ENCODE peak calls at places on chromosomes 2 and 18, in four cellular contexts. One of them, this sample, is unnamed.
A peak's percentile ranks its signal among the peaks of the same experiment; 100 is the strongest.

GRCh38 chr18:54387631-54388030 is 29.9 kb downstream of the C18orf54 start:
- DNase-seq in body of pancreas: no peak
- DNase-seq in heart left ventricle: no peak
- DNase-seq in sigmoid colon: no peak
- DNase-seq in this sample: no peak

GRCh38 chr18:3486514-3486913 is 36.5 kb downstream of the TGIF1 start:
- DNase-seq in sigmoid colon: no peak
- DNase-seq in body of pancreas: no peak
- DNase-seq in heart left ventricle: no peak
- DNase-seq in this sample: no peak

GRCh38 chr2:230932556-230933511 is 7.8 kb upstream of the GPR55 start:
- DNase-seq in sigmoid colon: peak; percentile 86
- DNase-seq in heart left ventricle: peak; percentile 59
- DNase-seq in body of pancreas: peak; percentile 28
- DNase-seq in this sample: no peak

GRCh38 chr2:164873096-164873670 is 31.6 kb upstream of the COBLL1 start:
- DNase-seq in heart left ventricle: no peak
- DNase-seq in sigmoid colon: no peak
- DNase-seq in body of pancreas: no peak
- DNase-seq in this sample: no peak

GRCh38 chr2:205471776-205472175 is 210.5 kb upstream of the NRP2 start:
- DNase-seq in sigmoid colon: no peak
- DNase-seq in heart left ventricle: no peak
- DNase-seq in body of pancreas: no peak
- DNase-seq in this sample: no peak

GRCh38 chr2:159903404-159904126 is 105.6 kb upstream of the CD302 start:
- DNase-seq in sigmoid colon: no peak
- DNase-seq in body of pancreas: no peak
- DNase-seq in heart left ventricle: no peak
- DNase-seq in this sample: peak; percentile 62

GRCh38 chr2:109213646-109214417 is 84.8 kb downstream of the SH3RF3 start:
- DNase-seq in heart left ventricle: no peak
- DNase-seq in body of pancreas: no peak
- DNase-seq in sigmoid colon: peak; percentile 62
- DNase-seq in this sample: no peak

GRCh38 chr2:189298481-189298880 is 118.9 kb upstream of the COL5A2 start:
- DNase-seq in body of pancreas: no peak
- DNase-seq in heart left ventricle: no peak
- DNase-seq in sigmoid colon: no peak
- DNase-seq in this sample: no peak

GRCh38 chr2:165401285-165401852 is 68.1 kb upstream of the CSRNP3 start:
- DNase-seq in body of pancreas: peak; percentile 20
- DNase-seq in heart left ventricle: peak; percentile 11
- DNase-seq in sigmoid colon: no peak
- DNase-seq in this sample: no peak

GRCh38 chr2:43133336-43133707 is 93.1 kb downstream of the ZFP36L2 start:
- DNase-seq in sigmoid colon: no peak
- DNase-seq in heart left ventricle: no peak
- DNase-seq in body of pancreas: no peak
- DNase-seq in this sample: no peak

GRCh38 chr2:105890856-105891255 is 146.1 kb downstream of the NCK2 start:
- DNase-seq in body of pancreas: no peak
- DNase-seq in sigmoid colon: no peak
- DNase-seq in heart left ventricle: no peak
- DNase-seq in this sample: no peak

GRCh38 chr2:38741542-38741852 is 9.7 kb downstream of the SRSF7 start:
- DNase-seq in heart left ventricle: no peak
- DNase-seq in sigmoid colon: no peak
- DNase-seq in body of pancreas: no peak
- DNase-seq in this sample: no peak

GRCh38 chr2:205937193-205937592 is 148.8 kb downstream of the INO80D start:
- DNase-seq in sigmoid colon: no peak
- DNase-seq in body of pancreas: no peak
- DNase-seq in heart left ventricle: no peak
- DNase-seq in this sample: no peak

GRCh38 chr2:233303252-233303651 is 4.4 kb upstream of the SAG start:
- DNase-seq in sigmoid colon: no peak
- DNase-seq in body of pancreas: no peak
- DNase-seq in heart left ventricle: no peak
- DNase-seq in this sample: no peak

GRCh38 chr2:29309090-29310054 is 194.2 kb downstream of the CLIP4 start:
- DNase-seq in sigmoid colon: no peak
- DNase-seq in body of pancreas: peak; percentile 73
- DNase-seq in heart left ventricle: peak; percentile 46
- DNase-seq in this sample: peak; percentile 72

GRCh38 chr18:23634692-23635091 is 28.0 kb downstream of the ANKRD29 start:
- DNase-seq in body of pancreas: no peak
- DNase-seq in heart left ventricle: no peak
- DNase-seq in sigmoid colon: no peak
- DNase-seq in this sample: no peak

GRCh38 chr2:11659866-11660265 is 10.1 kb downstream of the NTSR2 start:
- DNase-seq in heart left ventricle: no peak
- DNase-seq in sigmoid colon: peak; percentile 21
- DNase-seq in body of pancreas: no peak
- DNase-seq in this sample: no peak

GRCh38 chr2:149648282-149649030 is 60.9 kb upstream of the MMADHC start:
- DNase-seq in body of pancreas: peak; percentile 12
- DNase-seq in heart left ventricle: peak; percentile 18
- DNase-seq in sigmoid colon: peak; percentile 48
- DNase-seq in this sample: no peak

GRCh38 chr2:119718391-119719260 is 39.6 kb downstream of the TMEM177 start:
- DNase-seq in sigmoid colon: no peak
- DNase-seq in heart left ventricle: no peak
- DNase-seq in body of pancreas: no peak
- DNase-seq in this sample: no peak

GRCh38 chr2:95056461-95057459 is 31.3 kb downstream of the MAL start:
- DNase-seq in sigmoid colon: peak; percentile 67
- DNase-seq in heart left ventricle: no peak
- DNase-seq in body of pancreas: no peak
- DNase-seq in this sample: no peak

GRCh38 chr2:110679865-110680264 is 2.0 kb upstream of the BUB1 start:
- DNase-seq in sigmoid colon: no peak
- DNase-seq in heart left ventricle: no peak
- DNase-seq in body of pancreas: no peak
- DNase-seq in this sample: no peak

GRCh38 chr2:200650195-200650594 is 64.4 kb downstream of the AOX1 start:
- DNase-seq in body of pancreas: no peak
- DNase-seq in heart left ventricle: no peak
- DNase-seq in sigmoid colon: no peak
- DNase-seq in this sample: no peak

GRCh38 chr2:225113356-225114015 is 71.2 kb upstream of the DOCK10 start:
- DNase-seq in body of pancreas: no peak
- DNase-seq in sigmoid colon: no peak
- DNase-seq in heart left ventricle: no peak
- DNase-seq in this sample: no peak

GRCh38 chr2:84526562-84526961 is 10.3 kb downstream of the DNAH6 start:
- DNase-seq in body of pancreas: no peak
- DNase-seq in sigmoid colon: no peak
- DNase-seq in heart left ventricle: no peak
- DNase-seq in this sample: no peak

GRCh38 chr2:100236166-100236565 is 86.1 kb downstream of the LONRF2 start:
- DNase-seq in body of pancreas: no peak
- DNase-seq in sigmoid colon: no peak
- DNase-seq in heart left ventricle: no peak
- DNase-seq in this sample: no peak

GRCh38 chr2:230924470-230925341 is at the start of gene GPR55:
- DNase-seq in heart left ventricle: no peak
- DNase-seq in body of pancreas: no peak
- DNase-seq in sigmoid colon: peak; percentile 60
- DNase-seq in this sample: peak; percentile 83

GRCh38 chr2:62147610-62148301 is 48.2 kb upstream of the B3GNT2 start:
- DNase-seq in body of pancreas: no peak
- DNase-seq in sigmoid colon: no peak
- DNase-seq in heart left ventricle: no peak
- DNase-seq in this sample: no peak

GRCh38 chr2:49045083-49045482 is 109.2 kb downstream of the FSHR start:
- DNase-seq in sigmoid colon: no peak
- DNase-seq in body of pancreas: no peak
- DNase-seq in heart left ventricle: no peak
- DNase-seq in this sample: no peak

GRCh38 chr2:17538844-17539554 is 1.5 kb upstream of the VSNL1 start:
- DNase-seq in body of pancreas: peak; percentile 75
- DNase-seq in heart left ventricle: peak; percentile 66
- DNase-seq in sigmoid colon: peak; percentile 77
- DNase-seq in this sample: no peak
- H3K27ac ChIP-seq in body of pancreas: peak overlapping the region; percentile 82
- H3K27ac ChIP-seq in heart left ventricle: peak overlapping the region; percentile 68
- H3K27ac ChIP-seq in sigmoid colon: peak overlapping the region; percentile 77
- H3K27ac ChIP-seq in this sample: no peak overlapping the region

GRCh38 chr2:190815223-190815622 is 65.4 kb upstream of the GLS start:
- DNase-seq in body of pancreas: no peak
- DNase-seq in heart left ventricle: no peak
- DNase-seq in sigmoid colon: no peak
- DNase-seq in this sample: no peak

GRCh38 chr2:190809139-190809764 is 71.4 kb upstream of the GLS start:
- DNase-seq in sigmoid colon: no peak
- DNase-seq in heart left ventricle: no peak
- DNase-seq in body of pancreas: no peak
- DNase-seq in this sample: no peak

GRCh38 chr2:190810981-190811587 is 69.5 kb upstream of the GLS start:
- DNase-seq in body of pancreas: no peak
- DNase-seq in sigmoid colon: no peak
- DNase-seq in heart left ventricle: no peak
- DNase-seq in this sample: no peak

GRCh38 chr2:190809876-190810525 is 70.6 kb upstream of the GLS start:
- DNase-seq in heart left ventricle: no peak
- DNase-seq in sigmoid colon: no peak
- DNase-seq in body of pancreas: no peak
- DNase-seq in this sample: no peak

GRCh38 chr2:190812506-190813294 is 67.9 kb upstream of the GLS start:
- DNase-seq in sigmoid colon: no peak
- DNase-seq in heart left ventricle: no peak
- DNase-seq in body of pancreas: no peak
- DNase-seq in this sample: no peak
- TF ChIP-seq POLR2A in sigmoid colon: no peak
- TF ChIP-seq POLR2A in heart left ventricle: no peak
- TF ChIP-seq POLR2A in body of pancreas: no peak
- TF ChIP-seq POLR2A in this sample: no peak

DNA sequence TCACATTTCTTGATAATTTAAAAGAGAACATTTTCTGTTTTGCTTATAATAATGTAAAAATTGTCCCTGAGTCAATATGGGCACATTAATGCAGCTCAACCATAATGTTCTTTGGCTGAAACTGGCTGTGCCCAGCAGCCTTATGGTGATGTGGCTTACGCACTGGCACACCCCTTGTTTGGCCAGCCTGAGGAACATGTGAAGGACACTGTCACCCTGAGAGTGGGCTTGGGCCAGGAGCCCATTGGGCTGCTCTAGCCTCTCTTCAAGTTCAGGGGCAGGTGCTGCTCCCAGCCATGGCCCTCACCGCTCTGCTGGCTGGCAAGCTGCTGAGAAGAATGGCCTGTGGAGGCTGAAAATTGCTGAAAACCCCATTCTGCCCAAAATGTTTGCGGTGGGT is 37.5 kb downstream of the MRPL33 start:
- DNase-seq in heart left ventricle: no peak
- DNase-seq in body of pancreas: no peak
- DNase-seq in sigmoid colon: no peak
- DNase-seq in this sample: no peak
- H3K27ac ChIP-seq in heart left ventricle: no peak overlapping the region
- H3K27ac ChIP-seq in body of pancreas: no peak overlapping the region
- H3K27ac ChIP-seq in sigmoid colon: peak overlapping the region; percentile 31
- H3K27ac ChIP-seq in this sample: no peak overlapping the region

GRCh38 chr2:32277674-32278475 is at the start of gene YIPF4:
- DNase-seq in body of pancreas: peak; percentile 81
- DNase-seq in sigmoid colon: peak; percentile 93
- DNase-seq in heart left ventricle: peak; percentile 87
- DNase-seq in this sample: peak; percentile 90
- TF ChIP-seq POLR2A in body of pancreas: no peak
- TF ChIP-seq POLR2A in sigmoid colon: no peak
- TF ChIP-seq POLR2A in heart left ventricle: peak; percentile 75
- TF ChIP-seq POLR2A in this sample: peak; percentile 55

GRCh38 chr18:13380671-13381070 is 162.1 kb downstream of the LDLRAD4 start:
- DNase-seq in heart left ventricle: no peak
- DNase-seq in body of pancreas: no peak
- DNase-seq in sigmoid colon: no peak
- DNase-seq in this sample: no peak

GRCh38 chr18:13379930-13380665 is 161.5 kb downstream of the LDLRAD4 start:
- DNase-seq in sigmoid colon: peak; percentile 64
- DNase-seq in heart left ventricle: no peak
- DNase-seq in body of pancreas: no peak
- DNase-seq in this sample: peak; percentile 44

GRCh38 chr18:13377496-13377895 is 158.9 kb downstream of the LDLRAD4 start:
- DNase-seq in body of pancreas: no peak
- DNase-seq in sigmoid colon: peak; percentile 61
- DNase-seq in heart left ventricle: no peak
- DNase-seq in this sample: peak; percentile 49

GRCh38 chr18:13378150-13378549 is 159.6 kb downstream of the LDLRAD4 start:
- DNase-seq in body of pancreas: no peak
- DNase-seq in sigmoid colon: peak; percentile 48
- DNase-seq in heart left ventricle: no peak
- DNase-seq in this sample: peak; percentile 43

DNA sequence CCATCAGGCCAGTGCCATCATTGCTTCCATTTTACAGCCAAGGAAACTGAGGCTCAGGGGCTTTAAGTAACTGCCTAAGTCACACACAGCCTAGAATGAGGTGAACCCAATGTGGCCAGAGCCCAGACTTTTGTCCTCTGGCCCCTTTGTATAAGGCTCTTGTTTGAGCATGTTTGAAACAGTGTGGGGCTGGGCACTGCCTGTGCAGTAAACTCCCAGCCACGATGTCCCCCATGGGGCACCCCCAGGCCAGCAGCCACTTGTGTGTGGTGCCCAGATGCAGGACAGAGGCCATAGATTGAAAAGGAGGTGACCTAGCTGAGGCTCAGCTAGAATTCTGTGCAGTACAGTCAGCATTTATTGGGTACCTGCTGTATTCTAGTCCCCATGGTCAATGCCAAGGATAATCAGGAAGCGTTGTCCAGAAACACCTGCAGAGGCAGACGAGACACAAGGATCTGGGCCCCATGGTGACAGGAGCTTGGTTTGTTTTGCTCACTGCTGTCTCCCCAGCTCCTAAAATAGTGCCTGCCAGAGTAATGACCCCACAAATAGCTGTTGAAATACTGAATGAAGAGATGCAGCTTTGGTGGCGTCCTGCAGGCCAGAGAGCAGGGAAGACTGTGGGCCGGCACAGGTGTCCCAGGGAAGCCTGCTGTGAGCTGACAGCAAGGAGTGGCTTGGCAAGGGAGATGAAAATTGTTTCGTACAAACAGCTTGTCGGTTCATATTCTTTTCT is 160.7 kb downstream of the LDLRAD4 start:
- DNase-seq in body of pancreas: no peak
- DNase-seq in heart left ventricle: no peak
- DNase-seq in sigmoid colon: peak; percentile 65
- DNase-seq in this sample: no peak
- H3K27ac ChIP-seq in body of pancreas: no peak overlapping the region
- H3K27ac ChIP-seq in heart left ventricle: no peak overlapping the region
- H3K27ac ChIP-seq in sigmoid colon: peak overlapping the region; percentile 82
- H3K27ac ChIP-seq in this sample: no peak overlapping the region

GRCh38 chr2:182023235-182023634 is 37.6 kb downstream of the PPP1R1C start:
- DNase-seq in heart left ventricle: no peak
- DNase-seq in body of pancreas: no peak
- DNase-seq in sigmoid colon: no peak
- DNase-seq in this sample: no peak
- TF ChIP-seq POLR2A in heart left ventricle: no peak
- TF ChIP-seq POLR2A in body of pancreas: no peak
- TF ChIP-seq POLR2A in sigmoid colon: no peak
- TF ChIP-seq POLR2A in this sample: no peak

GRCh38 chr18:69885841-69886531 is 61.7 kb downstream of the CD226 start:
- DNase-seq in body of pancreas: no peak
- DNase-seq in sigmoid colon: no peak
- DNase-seq in heart left ventricle: no peak
- DNase-seq in this sample: no peak
- H3K27ac ChIP-seq in body of pancreas: no peak overlapping the region
- H3K27ac ChIP-seq in sigmoid colon: no peak overlapping the region
- H3K27ac ChIP-seq in heart left ventricle: no peak overlapping the region
- H3K27ac ChIP-seq in this sample: no peak overlapping the region